ENCODE peak calls at places on chromosomes 11 and 22, in seven cellular contexts. N, E, H, U, T, A and I are unnamed samples.

GRCh38 chr11:73376803-73377629 is 817 bp downstream of the RELT start:
- DNase-seq in N (peak), E (peak), H (peak), U (peak), T (no peak), A (peak), I (peak)

GRCh38 chr22:19772422-19772672 is 11.8 kb downstream of the TBX1 start:
- DNase-seq in N (no peak), E (no peak), H (no peak), U (no peak), T (no peak), A (no peak), I (no peak)

GRCh38 chr11:110435780-110436717 is 6.3 kb downstream of the FDX1 start:
- DNase-seq in N (no peak), E (peak), H (no peak), U (no peak), T (no peak), A (no peak), I (no peak)

GRCh38 chr22:24423519-24424000 is 3.8 kb upstream of the ADORA2A start:
- DNase-seq in N (peak), E (peak), H (peak), U (peak), T (peak), A (no peak), I (peak)

GRCh38 chr22:44623771-44624510 is 78.1 kb upstream of the PRR5 start:
- DNase-seq in N (no peak), E (peak), H (no peak), U (peak), T (no peak), A (no peak), I (no peak)

GRCh38 chr11:18669211-18669593 is 29.4 kb upstream of the TMEM86A start:
- DNase-seq in N (no peak), E (peak), H (no peak), U (no peak), T (no peak), A (peak), I (no peak)

GRCh38 chr11:6604081-6604626 is 580 bp downstream of the ILK start:
- DNase-seq in N (no peak), E (peak), H (peak), U (peak), T (no peak), A (no peak), I (peak)

GRCh38 chr11:74090701-74091100 is 80.1 kb downstream of the C2CD3 start:
- DNase-seq in N (no peak), E (peak), H (no peak), U (peak), T (no peak), A (no peak), I (peak)

GRCh38 chr11:128289048-128289447 is 298.3 kb downstream of the ETS1 start:
- DNase-seq in N (no peak), E (no peak), H (no peak), U (no peak), T (no peak), A (no peak), I (no peak)

GRCh38 chr11:31818874-31819331 is 7.8 kb upstream of the PAX6 start:
- DNase-seq in N (no peak), E (no peak), H (no peak), U (no peak), T (peak), A (no peak), I (no peak)

GRCh38 chr22:47202819-47203553 is 440.5 kb downstream of the TBC1D22A start:
- DNase-seq in N (no peak), E (no peak), H (no peak), U (no peak), T (no peak), A (no peak), I (no peak)

GRCh38 chr11:78270993-78271392 is 82.3 kb downstream of the USP35 start:
- DNase-seq in N (no peak), E (no peak), H (no peak), U (no peak), T (no peak), A (no peak), I (no peak)

DNA sequence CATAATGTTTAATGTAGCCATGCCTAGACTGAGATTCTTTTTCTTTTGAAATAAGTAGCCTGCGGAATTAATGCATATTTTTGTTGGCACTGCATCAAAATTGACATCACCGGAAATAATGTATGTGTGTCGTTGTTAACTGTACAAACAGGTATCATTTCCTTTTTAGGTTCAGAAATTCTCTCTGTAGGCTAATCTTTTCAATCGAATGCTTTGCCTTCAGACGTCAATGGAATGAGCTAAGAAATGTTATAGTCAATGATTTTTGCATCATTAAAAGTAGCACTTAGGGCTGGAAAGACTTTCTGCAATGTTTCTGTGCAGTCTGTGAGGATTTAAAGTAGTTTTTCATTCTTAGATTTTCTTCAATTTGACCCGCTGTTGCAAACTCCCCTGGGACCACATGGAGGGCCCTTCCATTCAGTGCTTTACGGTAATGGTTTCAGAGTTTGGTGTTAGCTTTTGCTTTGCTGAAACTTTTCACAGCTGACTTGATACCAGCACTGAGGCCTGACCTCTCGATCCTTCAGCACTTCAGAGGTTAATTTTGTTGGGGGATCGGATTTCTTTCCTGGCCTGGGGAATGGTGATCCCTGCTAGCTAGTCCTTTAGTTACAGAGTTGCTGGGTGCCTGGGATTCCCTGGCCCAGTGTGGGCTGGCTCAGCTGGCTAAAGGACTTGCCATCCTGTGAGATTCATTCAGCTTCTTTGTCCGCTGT is 137.8 kb downstream of the DBX1 start:
- DNase-seq in N (no peak), E (no peak), H (no peak), U (peak), T (no peak), A (no peak), I (no peak)
- TF ChIP-seq POLR2A in N (no peak), E (no peak), H (no peak), U (no peak), T (no peak), A (no peak), I (no peak)

GRCh38 chr11:91158297-91158696 is 935.4 kb upstream of the CHORDC1 start:
- DNase-seq in N (no peak), E (no peak), H (no peak), U (no peak), T (no peak), A (no peak), I (no peak)
- TF ChIP-seq POLR2A in N (no peak), E (no peak), H (no peak), U (no peak), T (no peak), A (no peak), I (no peak)

GRCh38 chr11:96185220-96185768 is 157.7 kb downstream of the MAML2 start:
- DNase-seq in N (no peak), E (no peak), H (no peak), U (no peak), T (no peak), A (no peak), I (no peak)
- TF ChIP-seq POLR2A in N (no peak), E (no peak), H (no peak), U (no peak), T (no peak), A (no peak), I (no peak)

DNA sequence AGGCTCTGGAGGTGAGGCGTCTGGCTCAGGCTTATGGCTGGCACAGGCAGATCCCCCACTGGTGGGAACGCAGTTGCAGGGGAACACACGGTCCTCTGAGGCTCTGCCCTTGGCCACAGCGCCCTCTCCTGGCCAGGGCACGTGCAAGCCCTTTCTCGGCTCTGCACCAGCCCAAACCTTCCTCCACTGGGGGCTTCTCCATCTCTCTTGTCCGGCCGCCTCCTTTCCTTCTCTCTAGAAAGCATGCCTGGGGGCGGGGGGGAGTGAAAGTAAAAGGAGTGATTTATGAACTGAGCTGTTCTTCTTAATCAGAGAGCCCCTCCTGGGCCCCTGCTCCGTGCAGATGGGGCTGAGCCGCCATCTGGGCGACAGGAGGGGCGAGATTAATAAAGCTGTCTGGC is 56.5 kb downstream of the TP53I11 start:
- DNase-seq in N (peak), E (peak), H (peak), U (peak), T (no peak), A (peak), I (peak)
- TF ChIP-seq POLR2A in N (no peak), E (no peak), H (no peak), U (no peak), T (no peak), A (no peak), I (no peak)

GRCh38 chr11:8684600-8685290 is 2.2 kb downstream of the RPL27A start:
- DNase-seq in N (no peak), E (peak), H (no peak), U (no peak), T (no peak), A (no peak), I (no peak)

GRCh38 chr11:8681837-8682218 is 637 bp downstream of the TRIM66 start:
- DNase-seq in N (no peak), E (no peak), H (no peak), U (no peak), T (no peak), A (no peak), I (no peak)

GRCh38 chr11:8685306-8685705 is 2.7 kb downstream of the RPL27A start:
- DNase-seq in N (no peak), E (no peak), H (no peak), U (no peak), T (no peak), A (no peak), I (no peak)

GRCh38 chr11:8683115-8683807 is 669 bp downstream of the RPL27A start:
- DNase-seq in N (no peak), E (no peak), H (no peak), U (no peak), T (no peak), A (no peak), I (peak)

DNA sequence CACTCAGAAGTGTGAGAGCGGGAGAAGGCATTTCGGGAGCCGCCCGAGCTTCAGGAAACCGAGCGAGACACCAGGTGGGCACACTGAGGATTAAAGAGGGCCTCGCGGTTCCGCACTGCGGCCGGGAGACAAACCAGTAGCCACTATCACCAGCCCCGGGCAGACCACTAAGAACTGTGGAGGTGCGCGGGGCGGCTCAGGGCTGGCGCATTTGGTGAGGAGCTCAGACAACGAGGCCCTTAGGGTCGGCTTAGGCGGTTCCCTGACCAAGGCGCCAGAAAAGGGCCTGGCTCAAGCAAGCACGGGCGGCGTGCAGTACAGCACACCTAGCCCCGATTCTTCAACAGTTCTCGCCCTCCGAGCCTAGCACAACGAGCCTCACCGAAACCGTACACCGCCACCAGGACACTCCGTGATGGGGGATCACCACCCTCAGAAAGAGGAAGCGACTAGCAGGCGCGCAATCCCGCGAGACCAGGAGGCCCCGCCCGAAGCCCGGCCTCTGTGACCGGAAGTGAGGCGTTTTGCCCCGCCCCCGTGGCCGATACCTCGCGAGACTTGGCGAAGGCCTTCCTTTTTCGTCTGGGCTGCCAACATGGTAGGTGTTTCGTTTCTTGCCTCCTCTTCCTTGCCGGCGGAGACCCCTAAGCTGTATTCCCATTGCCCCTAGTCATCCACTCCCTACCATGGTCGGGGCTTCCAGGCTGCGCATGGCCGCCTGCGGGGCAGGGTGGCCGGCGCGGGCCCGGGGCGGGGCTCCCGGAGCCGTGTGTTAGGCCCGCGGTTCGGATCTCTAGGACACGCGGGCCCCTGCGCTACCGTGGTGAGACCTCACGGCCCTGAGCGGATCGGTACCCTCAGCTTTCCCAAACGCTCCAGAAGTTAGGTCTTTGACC is at the start of the genes RPL27A and TRIM66:
- DNase-seq in N (peak), E (peak), H (peak), U (peak), T (peak), A (peak), I (peak)
- TF ChIP-seq POLR2A in N (peak), E (peak), H (peak), U (peak), T (peak), A (peak), I (peak)

GRCh38 chr11:62546937-62547625 is 475 bp upstream of the AHNAK start:
- DNase-seq in N (no peak), E (peak), H (peak), U (peak), T (no peak), A (no peak), I (no peak)

GRCh38 chr11:62548545-62549335 is 2.1 kb upstream of the AHNAK start:
- DNase-seq in N (no peak), E (no peak), H (peak), U (peak), T (no peak), A (no peak), I (no peak)

GRCh38 chr11:62546244-62546936 is at the start of gene AHNAK:
- DNase-seq in N (no peak), E (peak), H (peak), U (peak), T (peak), A (no peak), I (peak)

GRCh38 chr11:62545437-62546243 is 966 bp downstream of the AHNAK start:
- DNase-seq in N (no peak), E (peak), H (peak), U (peak), T (peak), A (peak), I (peak)

DNA sequence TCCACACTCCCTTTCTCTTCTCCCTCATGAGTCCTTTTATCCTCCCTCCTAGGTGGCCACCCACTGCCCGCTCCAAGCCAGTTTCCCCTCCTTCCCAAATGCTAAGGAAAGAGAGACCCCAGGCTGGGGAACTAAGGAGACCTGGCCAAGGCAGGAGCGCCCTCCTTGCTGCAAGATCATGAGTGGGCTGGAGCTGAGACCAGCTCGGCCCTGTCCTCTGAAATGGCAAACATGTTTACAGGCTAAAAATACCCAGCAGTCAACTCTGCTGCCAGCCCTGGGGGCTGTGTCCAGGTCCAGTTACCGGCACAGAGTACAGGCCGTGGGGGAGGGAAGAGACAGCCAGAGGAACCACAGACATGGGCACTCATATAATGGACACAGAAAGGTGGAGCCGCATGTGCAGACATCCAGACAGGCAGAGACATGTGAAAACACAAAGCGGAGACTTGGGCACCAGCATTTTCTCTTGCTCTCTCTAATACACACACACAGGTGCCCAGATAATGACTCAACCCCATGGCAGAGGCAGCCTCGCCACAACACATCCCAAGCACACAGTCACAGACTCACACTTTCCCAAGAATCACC is 1.2 kb upstream of the AHNAK start:
- DNase-seq in N (no peak), E (no peak), H (peak), U (peak), T (peak), A (no peak), I (no peak)
- TF ChIP-seq POLR2A in N (no peak), E (no peak), H (peak), U (no peak), T (peak), A (no peak), I (no peak)

GRCh38 chr11:65357856-65358356 is 3.4 kb downstream of the TIGD3 start:
- DNase-seq in N (no peak), E (no peak), H (no peak), U (no peak), T (no peak), A (no peak), I (peak)
- TF ChIP-seq POLR2A in N (no peak), E (no peak), H (no peak), U (no peak), T (no peak), A (no peak), I (no peak)

GRCh38 chr22:48692734-48693376 is 1134.8 kb downstream of the BRD1 start:
- DNase-seq in N (no peak), E (no peak), H (peak), U (no peak), T (no peak), A (no peak), I (no peak)
- TF ChIP-seq POLR2A in N (no peak), E (no peak), H (no peak), U (no peak), T (no peak), A (no peak), I (no peak)

GRCh38 chr11:27472398-27473016 is at the start of gene LGR4:
- DNase-seq in N (peak), E (peak), H (peak), U (peak), T (peak), A (peak), I (peak)
- TF ChIP-seq POLR2A in N (no peak), E (peak), H (peak), U (peak), T (peak), A (no peak), I (no peak)

GRCh38 chr22:39520054-39520873 is at the start of gene ATF4:
- DNase-seq in N (peak), E (peak), H (peak), U (peak), T (peak), A (peak), I (peak)

GRCh38 chr22:39518124-39518786 is 2.1 kb upstream of the ATF4 start:
- DNase-seq in N (no peak), E (no peak), H (no peak), U (no peak), T (no peak), A (no peak), I (no peak)

GRCh38 chr22:39520874-39521857 is 804 bp downstream of the ATF4 start:
- DNase-seq in N (no peak), E (peak), H (peak), U (peak), T (peak), A (no peak), I (peak)

GRCh38 chr22:39518996-39519680 is 1.2 kb upstream of the ATF4 start:
- DNase-seq in N (no peak), E (no peak), H (no peak), U (no peak), T (no peak), A (no peak), I (peak)

GRCh38 chr22:39519681-39520053 is 695 bp upstream of the ATF4 start:
- DNase-seq in N (no peak), E (no peak), H (peak), U (peak), T (no peak), A (no peak), I (peak)
- TF ChIP-seq POLR2A in N (peak), E (peak), H (peak), U (peak), T (peak), A (peak), I (no peak)